ENCODE peak calls at places on chromosomes 12 and 14, in five cellular contexts. P is cardiac muscle cell, N is omental fat pad, I is neural progenitor cell, L is tibial nerve. F is an unnamed sample.

GRCh38 chr12:53049582-53050318 is at the start of gene TNS2:
- DNase-seq in P (peak; percentile 35), N (no peak), I (peak; percentile 62), L (peak; percentile 87), F (peak; percentile 24)

GRCh38 chr14:22926316-22926715 is 2.9 kb downstream of the PRMT5 start:
- DNase-seq in P (no peak), N (no peak), I (no peak), L (no peak), F (no peak)

GRCh38 chr12:15186593-15186992 is 34.6 kb downstream of the RERG start:
- DNase-seq in P (no peak), N (no peak), I (no peak), L (no peak), F (no peak)

GRCh38 chr14:65637780-65638179 is 225.2 kb downstream of the FUT8 start:
- DNase-seq in P (no peak), N (no peak), I (no peak), L (no peak), F (no peak)

GRCh38 chr14:51431033-51431709 is 191.1 kb downstream of the TMX1 start:
- DNase-seq in P (no peak), N (no peak), I (no peak), L (no peak), F (no peak)

GRCh38 chr14:93962701-93963601 is 13.4 kb downstream of the ASB2 start:
- DNase-seq in P (no peak), N (no peak), I (no peak), L (no peak), F (no peak)

GRCh38 chr14:74546416-74546815 is 52.9 kb downstream of the ISCA2 start:
- DNase-seq in P (no peak), N (no peak), I (no peak), L (no peak), F (no peak)

GRCh38 chr12:87784350-87784749 is 244.9 kb downstream of the C12orf50 start:
- DNase-seq in P (no peak), N (no peak), I (no peak), L (no peak), F (no peak)

GRCh38 chr14:88029500-88029899 is 24.6 kb downstream of the GPR65 start:
- DNase-seq in P (no peak), N (no peak), I (no peak), L (no peak), F (no peak)

GRCh38 chr12:52149651-52150241 is 42.1 kb downstream of the KRT80 start:
- DNase-seq in P (no peak), N (no peak), I (no peak), L (no peak), F (no peak)

GRCh38 chr12:56190695-56191155 is 1.4 kb upstream of the SMARCC2 start:
- DNase-seq in P (no peak), N (no peak), I (peak; percentile 24), L (no peak), F (no peak)

GRCh38 chr12:56189918-56190694 is 823 bp upstream of the SMARCC2 start:
- DNase-seq in P (peak; percentile 81), N (peak; percentile 85), I (peak; percentile 88), L (peak; percentile 69), F (peak; percentile 80)

GRCh38 chr12:56188116-56188785 is 1.0 kb downstream of the SMARCC2 start:
- DNase-seq in P (no peak), N (no peak), I (peak; percentile 15), L (no peak), F (no peak)

GRCh38 chr12:56188786-56189335 is 422 bp downstream of the SMARCC2 start:
- DNase-seq in P (peak; percentile 71), N (no peak), I (peak; percentile 84), L (peak; percentile 22), F (peak; percentile 60)

GRCh38 chr12:56189336-56189917 is at the start of gene SMARCC2:
- DNase-seq in P (peak; percentile 93), N (peak; percentile 88), I (peak; percentile 97), L (peak; percentile 75), F (peak; percentile 79)
- TF ChIP-seq CTCF in P (peak; percentile 58), N (no peak), I (peak; percentile 66), L (peak; percentile 96), F (peak; percentile 81)

GRCh38 chr14:102775855-102776760 is 1.1 kb upstream of the TRAF3 start:
- DNase-seq in P (peak; percentile 27), N (no peak), I (no peak), L (no peak), F (no peak)

GRCh38 chr14:102777711-102778615 is 714 bp downstream of the TRAF3 start:
- DNase-seq in P (peak; percentile 36), N (no peak), I (peak; percentile 44), L (no peak), F (peak; percentile 50)

GRCh38 chr14:102776761-102777710 is at the start of gene TRAF3:
- DNase-seq in P (peak; percentile 76), N (no peak), I (peak; percentile 83), L (no peak), F (peak; percentile 59)

GRCh38 chr14:102772781-102773570 is 4.3 kb upstream of the TRAF3 start:
- DNase-seq in P (peak; percentile 41), N (no peak), I (peak; percentile 45), L (no peak), F (no peak)

DNA sequence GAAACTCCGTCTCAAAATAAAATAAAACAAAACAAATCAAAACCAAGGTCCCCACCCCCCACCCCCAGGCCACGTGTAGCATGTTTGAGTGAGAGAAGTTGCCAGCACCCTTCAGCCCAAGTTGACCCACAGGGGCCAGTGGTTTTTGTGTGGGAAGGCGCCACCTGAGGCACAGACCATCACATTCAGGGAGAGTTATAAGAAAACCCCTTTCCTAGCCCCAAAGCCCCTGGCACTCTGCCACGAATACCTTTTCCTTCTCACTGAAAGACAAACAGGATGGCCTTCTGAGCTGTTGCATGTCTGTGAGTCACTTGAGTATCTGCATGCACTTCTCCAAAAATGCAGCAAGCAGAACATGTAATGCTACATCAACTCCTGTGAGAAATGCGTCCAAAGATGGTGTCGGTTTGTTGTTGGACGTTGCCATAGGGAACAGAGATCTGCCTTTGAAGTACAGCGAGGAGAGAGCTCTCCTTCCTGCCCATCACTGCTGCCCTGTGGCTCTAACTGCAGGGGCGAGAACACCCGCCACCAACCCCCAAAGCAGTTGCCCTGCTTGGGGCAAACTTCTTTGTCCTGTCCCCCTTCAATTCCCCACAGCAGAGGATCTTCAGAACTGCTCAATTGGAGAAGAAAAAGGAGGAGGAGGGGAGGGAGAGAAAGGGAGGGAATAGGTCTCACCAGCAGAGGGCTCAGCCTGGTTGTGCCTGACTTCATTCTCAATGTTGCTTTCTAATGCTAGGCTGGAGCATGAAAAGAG is 2.7 kb upstream of the TRAF3 start:
- DNase-seq in P (peak; percentile 78), N (no peak), I (peak; percentile 78), L (no peak), F (no peak)
- TF ChIP-seq CTCF in P (peak; percentile 91), N (no peak), I (peak; percentile 69), L (peak; percentile 64), F (peak; percentile 44)

DNA sequence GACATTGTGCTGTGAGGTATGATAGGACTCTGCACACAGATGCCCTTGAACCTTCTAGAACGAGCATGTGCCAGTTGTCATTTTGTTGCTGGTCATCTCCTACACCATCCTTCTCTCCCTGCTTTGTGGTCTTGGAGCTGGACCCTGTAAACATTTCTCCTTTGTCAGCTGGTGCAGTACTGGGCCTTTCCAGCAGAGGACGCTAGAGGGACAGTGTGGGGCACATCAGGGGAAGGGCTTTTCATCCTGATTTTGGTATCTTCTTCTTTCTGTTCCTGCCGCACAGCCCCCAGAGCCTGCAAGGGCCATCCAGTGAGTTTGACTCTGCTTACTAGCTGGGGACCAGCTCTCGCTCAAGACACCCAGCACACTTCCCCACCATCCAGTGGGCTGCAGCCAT is 484.6 kb downstream of the AACS start:
- DNase-seq in P (no peak), N (no peak), I (no peak), L (no peak), F (no peak)
- TF ChIP-seq CTCF in P (no peak), N (no peak), I (peak; percentile 45), L (no peak), F (peak; percentile 68)

DNA sequence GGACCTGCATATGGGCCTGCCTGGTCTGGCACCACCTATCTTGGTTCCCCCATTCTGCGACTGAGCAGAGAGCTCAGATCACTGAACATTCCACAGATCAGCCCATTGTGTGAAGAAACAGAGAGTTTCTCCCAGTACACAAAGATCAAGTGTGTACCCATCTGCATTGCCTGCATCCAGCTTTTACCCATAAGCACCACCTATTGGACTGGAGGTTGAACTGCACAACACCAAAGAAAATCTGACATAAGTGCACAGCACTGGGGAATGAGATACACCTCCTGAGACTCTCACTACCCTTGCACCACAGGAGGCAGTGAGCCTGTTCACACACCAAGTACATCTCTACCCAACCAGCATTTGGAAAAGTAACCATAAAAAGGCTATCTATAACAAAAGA is 362.6 kb upstream of the CLEC14A start:
- DNase-seq in P (no peak), N (no peak), I (no peak), L (no peak), F (no peak)
- TF ChIP-seq CTCF in P (no peak), N (no peak), I (peak; percentile 19), L (no peak), F (no peak)

GRCh38 chr12:126780343-126780742 is 1486.6 kb upstream of the TMEM132C start:
- DNase-seq in P (no peak), N (no peak), I (no peak), L (no peak), F (no peak)

GRCh38 chr12:126789963-126790362 is 1477.0 kb upstream of the TMEM132C start:
- DNase-seq in P (no peak), N (no peak), I (no peak), L (no peak), F (no peak)

GRCh38 chr12:126782083-126782482 is 1484.9 kb upstream of the TMEM132C start:
- DNase-seq in P (no peak), N (no peak), I (no peak), L (no peak), F (no peak)

GRCh38 chr12:126781593-126781992 is 1485.4 kb upstream of the TMEM132C start:
- DNase-seq in P (no peak), N (no peak), I (no peak), L (no peak), F (no peak)

DNA sequence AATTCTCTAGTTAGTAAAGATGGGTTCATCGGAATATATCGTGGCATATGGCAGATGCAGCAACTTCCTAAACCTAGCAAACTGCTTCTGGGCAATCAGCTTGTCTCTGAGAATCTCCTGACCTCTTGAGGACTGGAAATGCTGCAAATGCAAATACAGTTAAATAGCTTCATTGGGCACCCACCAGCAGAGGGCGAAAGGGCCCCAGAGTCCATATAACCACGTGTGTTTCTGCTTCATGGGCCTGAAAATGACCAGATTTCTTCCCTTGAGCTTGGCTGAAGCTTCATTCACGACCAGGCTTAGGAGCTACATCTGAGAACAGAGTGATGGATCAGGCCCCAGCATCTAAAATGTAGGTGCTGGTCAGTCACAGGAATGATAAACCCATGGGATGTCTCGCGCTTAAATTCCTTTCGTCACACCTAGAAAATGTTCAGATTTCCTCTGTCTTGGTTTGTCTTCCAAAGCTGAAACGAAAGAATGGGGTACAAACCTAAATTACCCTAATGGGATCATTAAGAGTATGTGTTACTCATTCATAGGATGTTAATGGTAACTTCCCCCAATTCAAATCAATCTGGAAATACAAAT is 1482.5 kb upstream of the TMEM132C start:
- DNase-seq in P (peak; percentile 71), N (no peak), I (peak; percentile 69), L (no peak), F (peak; percentile 46)
- TF ChIP-seq CTCF in P (no peak), N (no peak), I (peak; percentile 76), L (peak; percentile 12), F (peak; percentile 52)